ENCODE peak calls at places on chromosomes 2 and 18, in eight cellular contexts. One of them, this sample, is unnamed. For H3K27me3, the result is how much of the 10 kb centered on the place peaks cover.

GRCh38 chr18:77478619-77479018 is 229.0 kb downstream of the GALR1 start:
- DNase-seq in heart right ventricle: no peak
- DNase-seq in foreskin keratinocyte: no peak
- DNase-seq in GM23248: no peak
- DNase-seq in transverse colon: peak
- DNase-seq in heart left ventricle: peak
- DNase-seq in astrocyte: no peak
- DNase-seq in cardiac muscle cell: peak
- DNase-seq in this sample: no peak

GRCh38 chr2:6069354-6069753 is 377.2 kb downstream of the SOX11 start:
- DNase-seq in heart right ventricle: no peak
- DNase-seq in cardiac muscle cell: no peak
- DNase-seq in astrocyte: peak
- DNase-seq in GM23248: no peak
- DNase-seq in transverse colon: no peak
- DNase-seq in foreskin keratinocyte: no peak
- DNase-seq in heart left ventricle: no peak
- DNase-seq in this sample: no peak

GRCh38 chr18:68734311-68734710 is 19.4 kb upstream of the TMX3 start:
- DNase-seq in GM23248: peak
- DNase-seq in astrocyte: peak
- DNase-seq in heart left ventricle: no peak
- DNase-seq in foreskin keratinocyte: no peak
- DNase-seq in transverse colon: no peak
- DNase-seq in cardiac muscle cell: peak
- DNase-seq in heart right ventricle: no peak
- DNase-seq in this sample: no peak

GRCh38 chr2:99662761-99663341 is 173.0 kb upstream of the REV1 start:
- DNase-seq in cardiac muscle cell: peak
- DNase-seq in foreskin keratinocyte: no peak
- DNase-seq in transverse colon: no peak
- DNase-seq in astrocyte: peak
- DNase-seq in GM23248: peak
- DNase-seq in heart left ventricle: no peak
- DNase-seq in heart right ventricle: no peak
- DNase-seq in this sample: peak

GRCh38 chr2:96909651-96910050 is 39.8 kb upstream of the SEMA4C start:
- DNase-seq in cardiac muscle cell: no peak
- DNase-seq in GM23248: no peak
- DNase-seq in foreskin keratinocyte: no peak
- DNase-seq in transverse colon: no peak
- DNase-seq in astrocyte: no peak
- DNase-seq in heart left ventricle: peak
- DNase-seq in heart right ventricle: peak
- DNase-seq in this sample: no peak

GRCh38 chr2:180707867-180708205 is 272.6 kb upstream of the UBE2E3 start:
- DNase-seq in transverse colon: peak
- DNase-seq in heart right ventricle: no peak
- DNase-seq in heart left ventricle: no peak
- DNase-seq in cardiac muscle cell: peak
- DNase-seq in astrocyte: peak
- DNase-seq in GM23248: peak
- DNase-seq in foreskin keratinocyte: peak
- DNase-seq in this sample: peak

GRCh38 chr2:67290451-67290991 is 106.6 kb upstream of the ETAA1 start:
- DNase-seq in astrocyte: peak
- DNase-seq in transverse colon: no peak
- DNase-seq in heart left ventricle: no peak
- DNase-seq in heart right ventricle: no peak
- DNase-seq in GM23248: peak
- DNase-seq in cardiac muscle cell: peak
- DNase-seq in foreskin keratinocyte: peak
- DNase-seq in this sample: no peak

GRCh38 chr18:29779096-29779495 is 1263.4 kb downstream of the DSC3 start:
- DNase-seq in transverse colon: no peak
- DNase-seq in cardiac muscle cell: peak
- DNase-seq in astrocyte: no peak
- DNase-seq in GM23248: peak
- DNase-seq in heart left ventricle: no peak
- DNase-seq in heart right ventricle: no peak
- DNase-seq in foreskin keratinocyte: no peak
- DNase-seq in this sample: no peak

GRCh38 chr2:217666338-217666737 is 336.5 kb downstream of the TNS1 start:
- DNase-seq in astrocyte: peak
- DNase-seq in foreskin keratinocyte: no peak
- DNase-seq in heart right ventricle: no peak
- DNase-seq in heart left ventricle: no peak
- DNase-seq in transverse colon: no peak
- DNase-seq in GM23248: peak
- DNase-seq in cardiac muscle cell: no peak
- DNase-seq in this sample: no peak

GRCh38 chr2:163878718-163879117 is 142.9 kb upstream of the FIGN start:
- DNase-seq in heart right ventricle: no peak
- DNase-seq in heart left ventricle: no peak
- DNase-seq in GM23248: peak
- DNase-seq in foreskin keratinocyte: no peak
- DNase-seq in transverse colon: no peak
- DNase-seq in astrocyte: no peak
- DNase-seq in cardiac muscle cell: peak
- DNase-seq in this sample: peak

GRCh38 chr2:236663267-236663666 is 93.6 kb downstream of the ACKR3 start:
- DNase-seq in transverse colon: peak
- DNase-seq in foreskin keratinocyte: no peak
- DNase-seq in GM23248: peak
- DNase-seq in astrocyte: peak
- DNase-seq in cardiac muscle cell: peak
- DNase-seq in heart left ventricle: peak
- DNase-seq in heart right ventricle: peak
- DNase-seq in this sample: peak

GRCh38 chr2:236663671-236664101 is 94.1 kb downstream of the ACKR3 start:
- DNase-seq in transverse colon: no peak
- DNase-seq in foreskin keratinocyte: no peak
- DNase-seq in GM23248: peak
- DNase-seq in heart left ventricle: peak
- DNase-seq in heart right ventricle: no peak
- DNase-seq in astrocyte: peak
- DNase-seq in cardiac muscle cell: peak
- DNase-seq in this sample: no peak

GRCh38 chr2:236661762-236662110 is 92.1 kb downstream of the ACKR3 start:
- DNase-seq in heart right ventricle: no peak
- DNase-seq in heart left ventricle: no peak
- DNase-seq in foreskin keratinocyte: no peak
- DNase-seq in astrocyte: no peak
- DNase-seq in transverse colon: no peak
- DNase-seq in GM23248: peak
- DNase-seq in cardiac muscle cell: peak
- DNase-seq in this sample: no peak

GRCh38 chr2:236661064-236661761 is 91.6 kb downstream of the ACKR3 start:
- DNase-seq in astrocyte: peak
- DNase-seq in cardiac muscle cell: peak
- DNase-seq in heart right ventricle: no peak
- DNase-seq in foreskin keratinocyte: peak
- DNase-seq in heart left ventricle: no peak
- DNase-seq in transverse colon: no peak
- DNase-seq in GM23248: peak
- DNase-seq in this sample: peak

GRCh38 chr2:236662231-236663160 is 92.9 kb downstream of the ACKR3 start:
- DNase-seq in astrocyte: no peak
- DNase-seq in transverse colon: no peak
- DNase-seq in heart right ventricle: no peak
- DNase-seq in GM23248: peak
- DNase-seq in cardiac muscle cell: peak
- DNase-seq in foreskin keratinocyte: no peak
- DNase-seq in heart left ventricle: no peak
- DNase-seq in this sample: no peak
- H3K27me3 ChIP-seq in astrocyte: under half
- H3K27me3 ChIP-seq in transverse colon: under half
- H3K27me3 ChIP-seq in heart right ventricle: under half
- H3K27me3 ChIP-seq in GM23248: under half
- H3K27me3 ChIP-seq in cardiac muscle cell: under half
- H3K27me3 ChIP-seq in foreskin keratinocyte: under half
- H3K27me3 ChIP-seq in heart left ventricle: under half
- H3K27me3 ChIP-seq in this sample: under half

GRCh38 chr18:9755603-9756002 is 47.5 kb downstream of the RAB31 start:
- DNase-seq in cardiac muscle cell: peak
- DNase-seq in astrocyte: peak
- DNase-seq in foreskin keratinocyte: no peak
- DNase-seq in heart left ventricle: no peak
- DNase-seq in GM23248: no peak
- DNase-seq in transverse colon: no peak
- DNase-seq in heart right ventricle: no peak
- DNase-seq in this sample: no peak
- H3K27me3 ChIP-seq in cardiac muscle cell: under half
- H3K27me3 ChIP-seq in astrocyte: under half
- H3K27me3 ChIP-seq in foreskin keratinocyte: under half
- H3K27me3 ChIP-seq in heart left ventricle: under half
- H3K27me3 ChIP-seq in GM23248: under half
- H3K27me3 ChIP-seq in transverse colon: under half
- H3K27me3 ChIP-seq in heart right ventricle: under half
- H3K27me3 ChIP-seq in this sample: under half

DNA sequence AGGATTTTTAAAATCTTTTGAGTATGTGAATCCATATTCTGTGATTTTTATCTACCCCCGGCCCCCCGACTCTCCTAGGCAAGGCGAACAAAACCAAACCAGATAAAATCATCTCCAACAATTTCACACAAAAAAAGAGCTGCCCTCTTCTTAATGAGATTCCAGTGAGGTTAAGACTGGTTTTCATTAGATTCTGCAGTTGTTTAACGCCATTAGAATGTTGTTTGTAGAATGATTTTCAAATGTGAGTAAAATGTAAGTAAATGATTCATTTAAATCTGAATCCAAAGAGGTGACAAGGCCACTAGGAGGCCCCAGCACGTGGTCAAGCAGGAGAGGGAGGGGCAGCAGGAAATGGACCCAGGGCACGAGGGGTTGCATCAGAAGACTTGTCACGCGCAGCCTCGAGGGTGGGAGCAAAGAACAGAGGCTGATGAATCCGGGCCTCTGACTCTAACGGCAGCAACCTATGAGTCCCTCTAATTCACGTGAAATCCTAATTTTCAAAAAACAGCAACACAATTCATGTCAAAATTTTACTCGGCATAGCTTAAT is 24.3 kb upstream of the KLHL29 start:
- DNase-seq in GM23248: peak
- DNase-seq in foreskin keratinocyte: no peak
- DNase-seq in transverse colon: no peak
- DNase-seq in heart right ventricle: no peak
- DNase-seq in heart left ventricle: no peak
- DNase-seq in cardiac muscle cell: peak
- DNase-seq in astrocyte: no peak
- DNase-seq in this sample: peak
- H3K27me3 ChIP-seq in GM23248: under half
- H3K27me3 ChIP-seq in foreskin keratinocyte: under half
- H3K27me3 ChIP-seq in transverse colon: under half
- H3K27me3 ChIP-seq in heart right ventricle: under half
- H3K27me3 ChIP-seq in heart left ventricle: under half
- H3K27me3 ChIP-seq in cardiac muscle cell: under half
- H3K27me3 ChIP-seq in astrocyte: under half
- H3K27me3 ChIP-seq in this sample: under half

DNA sequence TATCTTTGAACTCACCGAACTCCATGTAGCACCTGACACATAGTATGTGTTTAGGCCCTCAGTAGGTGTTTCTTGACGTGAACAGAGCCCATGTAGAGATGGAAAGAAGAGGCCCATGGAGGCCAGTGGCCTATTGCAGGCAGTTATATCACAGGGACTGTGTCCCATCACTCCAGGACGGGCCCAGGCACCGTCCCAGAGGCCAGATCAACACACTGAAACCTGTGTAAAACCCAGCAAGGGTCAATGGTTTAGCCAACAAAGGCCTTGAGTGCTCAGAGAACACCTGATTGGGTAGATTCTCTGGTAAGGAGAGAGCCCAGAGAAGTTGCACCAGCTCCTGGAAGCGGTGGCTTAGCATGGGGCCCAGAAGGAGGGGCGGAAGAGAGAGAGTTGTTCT is 82.8 kb downstream of the INHBB start:
- DNase-seq in cardiac muscle cell: no peak
- DNase-seq in foreskin keratinocyte: no peak
- DNase-seq in GM23248: no peak
- DNase-seq in astrocyte: no peak
- DNase-seq in heart left ventricle: no peak
- DNase-seq in heart right ventricle: no peak
- DNase-seq in transverse colon: no peak
- DNase-seq in this sample: no peak
- H3K27me3 ChIP-seq in cardiac muscle cell: under half
- H3K27me3 ChIP-seq in foreskin keratinocyte: under half
- H3K27me3 ChIP-seq in GM23248: under half
- H3K27me3 ChIP-seq in astrocyte: half or more
- H3K27me3 ChIP-seq in heart left ventricle: under half
- H3K27me3 ChIP-seq in heart right ventricle: under half
- H3K27me3 ChIP-seq in transverse colon: under half
- H3K27me3 ChIP-seq in this sample: under half

GRCh38 chr2:15919716-15920444 is 20.5 kb upstream of the MYCN start:
- DNase-seq in heart right ventricle: no peak
- DNase-seq in heart left ventricle: no peak
- DNase-seq in cardiac muscle cell: no peak
- DNase-seq in GM23248: no peak
- DNase-seq in astrocyte: no peak
- DNase-seq in foreskin keratinocyte: no peak
- DNase-seq in transverse colon: no peak
- DNase-seq in this sample: no peak

GRCh38 chr2:15926252-15926651 is 14.1 kb upstream of the MYCN start:
- DNase-seq in transverse colon: no peak
- DNase-seq in foreskin keratinocyte: no peak
- DNase-seq in cardiac muscle cell: no peak
- DNase-seq in heart right ventricle: no peak
- DNase-seq in heart left ventricle: no peak
- DNase-seq in GM23248: no peak
- DNase-seq in astrocyte: no peak
- DNase-seq in this sample: no peak

GRCh38 chr2:15925819-15926218 is 14.5 kb upstream of the MYCN start:
- DNase-seq in transverse colon: no peak
- DNase-seq in heart left ventricle: no peak
- DNase-seq in GM23248: no peak
- DNase-seq in cardiac muscle cell: no peak
- DNase-seq in heart right ventricle: no peak
- DNase-seq in astrocyte: no peak
- DNase-seq in foreskin keratinocyte: no peak
- DNase-seq in this sample: no peak

GRCh38 chr2:15920696-15921095 is 19.7 kb upstream of the MYCN start:
- DNase-seq in astrocyte: no peak
- DNase-seq in GM23248: no peak
- DNase-seq in cardiac muscle cell: no peak
- DNase-seq in foreskin keratinocyte: no peak
- DNase-seq in transverse colon: no peak
- DNase-seq in heart left ventricle: no peak
- DNase-seq in heart right ventricle: no peak
- DNase-seq in this sample: peak

DNA sequence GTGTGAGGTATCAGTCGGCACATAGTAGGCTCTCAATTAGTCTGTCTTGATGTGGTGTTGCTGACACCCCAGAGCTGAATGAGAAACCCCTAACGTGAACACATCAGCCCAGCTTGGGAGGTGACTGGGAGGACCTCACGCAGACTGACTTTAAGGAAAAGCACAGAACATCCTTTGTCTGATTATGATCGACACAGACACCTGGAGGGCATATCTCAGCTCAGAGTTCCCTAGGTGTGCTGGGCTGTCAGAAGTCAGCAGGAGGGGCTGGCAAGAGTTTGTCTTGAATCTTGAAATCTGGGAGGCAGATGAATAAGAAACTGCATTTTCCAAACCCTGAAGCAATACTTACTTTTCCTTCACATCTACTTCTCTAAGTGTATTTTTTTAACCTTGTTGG is 16.8 kb upstream of the MYCN start:
- DNase-seq in foreskin keratinocyte: no peak
- DNase-seq in transverse colon: no peak
- DNase-seq in astrocyte: no peak
- DNase-seq in GM23248: no peak
- DNase-seq in heart left ventricle: no peak
- DNase-seq in heart right ventricle: no peak
- DNase-seq in cardiac muscle cell: no peak
- DNase-seq in this sample: no peak
- H3K27me3 ChIP-seq in foreskin keratinocyte: under half
- H3K27me3 ChIP-seq in transverse colon: under half
- H3K27me3 ChIP-seq in astrocyte: under half
- H3K27me3 ChIP-seq in GM23248: under half
- H3K27me3 ChIP-seq in heart left ventricle: under half
- H3K27me3 ChIP-seq in heart right ventricle: under half
- H3K27me3 ChIP-seq in cardiac muscle cell: under half
- H3K27me3 ChIP-seq in this sample: under half

This sample was measured in hepatocyte.